ENCODE peak calls at places on chromosomes 5 and 9, in six cellular contexts. S is left cardiac atrium, Y is fibroblast of gingiva, K is iris pigment epithelial cell, Z is GM12891, Q is NCI-H226. X is an unnamed sample.

GRCh38 chr5:135126688-135127603 is 92.9 kb upstream of the PITX1 start:
- DNase-seq in S (no peak), Y (no peak), K (no peak), Z (no peak), Q (no peak), X (no peak)

GRCh38 chr9:2802494-2802921 is 41.4 kb downstream of the PUM3 start:
- DNase-seq in S (no peak), Y (peak; percentile 59), K (peak; percentile 73), Z (no peak), Q (no peak), X (no peak)

GRCh38 chr5:144634138-144634537 is 463.5 kb downstream of the KCTD16 start:
- DNase-seq in S (no peak), Y (no peak), K (peak; percentile 0), Z (no peak), Q (no peak), X (no peak)

GRCh38 chr9:126147186-126147585 is 179.4 kb upstream of the MVB12B start:
- DNase-seq in S (no peak), Y (no peak), K (no peak), Z (no peak), Q (no peak), X (no peak)

GRCh38 chr9:126474786-126475485 is 138.8 kb upstream of the LMX1B start:
- DNase-seq in S (no peak), Y (peak; percentile 15), K (peak; percentile 87), Z (no peak), Q (peak; percentile 69), X (peak; percentile 22)

GRCh38 chr5:77873239-77873638 is 97.1 kb upstream of the TBCA start:
- DNase-seq in S (no peak), Y (no peak), K (no peak), Z (no peak), Q (no peak), X (no peak)

GRCh38 chr9:100590481-100590880 is 12.6 kb downstream of the CAVIN4 start:
- DNase-seq in S (no peak), Y (peak; percentile 31), K (peak; percentile 83), Z (no peak), Q (peak; percentile 66), X (no peak)

GRCh38 chr5:65105301-65105700 is 336.6 kb downstream of the CWC27 start:
- DNase-seq in S (no peak), Y (no peak), K (no peak), Z (no peak), Q (no peak), X (no peak)